ENCODE peak calls at places on chromosomes 13 and 19, in seven cellular contexts. H is H9, Y is trophoblast cell, G is mesenchymal stem cell, Z is neuronal stem cell, P is H1, D is mesendoderm. K is an unnamed sample.

GRCh38 chr13:50400035-50400726 is 384.9 kb downstream of the KCNRG start:
- DNase-seq in Z (no peak), Y (no peak), G (peak), H (no peak), P (no peak), D (no peak), K (peak)

GRCh38 chr13:31518666-31519065 is 220.7 kb upstream of the RXFP2 start:
- DNase-seq in P (no peak), H (no peak), Z (no peak), Y (no peak), G (peak), D (no peak), K (no peak)

GRCh38 chr13:33263976-33264619 is 21.5 kb downstream of the STARD13 start:
- DNase-seq in G (no peak), D (no peak), P (no peak), Y (no peak), Z (no peak), H (no peak), K (no peak)

GRCh38 chr13:20168396-20168795 is 7.5 kb upstream of the GJA3 start:
- DNase-seq in D (no peak), H (no peak), G (no peak), Z (no peak), Y (no peak), P (no peak), K (no peak)

GRCh38 chr19:38197937-38198704 is 25.9 kb downstream of the DPF1 start:
- DNase-seq in Y (no peak), Z (no peak), H (peak), G (no peak), D (no peak), P (no peak), K (no peak)

GRCh38 chr13:109971745-109972090 is 185.3 kb upstream of the IRS2 start:
- DNase-seq in Z (no peak), H (no peak), P (no peak), G (no peak), Y (peak), D (no peak), K (no peak)

GRCh38 chr13:42495751-42496150 is 78.2 kb upstream of the TNFSF11 start:
- DNase-seq in H (no peak), D (no peak), G (no peak), Z (no peak), P (no peak), Y (no peak), K (no peak)

GRCh38 chr19:51480590-51480989 is 2.3 kb downstream of the CEACAM18 start:
- DNase-seq in Y (peak), G (no peak), H (peak), D (peak), Z (no peak), P (no peak), K (no peak)

GRCh38 chr13:20219585-20219984 is 12.5 kb downstream of the GJB6 start:
- DNase-seq in G (no peak), Z (no peak), H (no peak), Y (no peak), D (no peak), P (no peak), K (no peak)

GRCh38 chr19:35038623-35039512 is 2.7 kb upstream of the HPN start:
- DNase-seq in P (no peak), G (peak), H (no peak), Y (no peak), D (no peak), Z (no peak), K (no peak)

GRCh38 chr19:39679056-39679790 is 23.5 kb downstream of the LGALS16 start:
- DNase-seq in D (no peak), H (no peak), Z (no peak), G (no peak), P (no peak), Y (no peak), K (no peak)

DNA sequence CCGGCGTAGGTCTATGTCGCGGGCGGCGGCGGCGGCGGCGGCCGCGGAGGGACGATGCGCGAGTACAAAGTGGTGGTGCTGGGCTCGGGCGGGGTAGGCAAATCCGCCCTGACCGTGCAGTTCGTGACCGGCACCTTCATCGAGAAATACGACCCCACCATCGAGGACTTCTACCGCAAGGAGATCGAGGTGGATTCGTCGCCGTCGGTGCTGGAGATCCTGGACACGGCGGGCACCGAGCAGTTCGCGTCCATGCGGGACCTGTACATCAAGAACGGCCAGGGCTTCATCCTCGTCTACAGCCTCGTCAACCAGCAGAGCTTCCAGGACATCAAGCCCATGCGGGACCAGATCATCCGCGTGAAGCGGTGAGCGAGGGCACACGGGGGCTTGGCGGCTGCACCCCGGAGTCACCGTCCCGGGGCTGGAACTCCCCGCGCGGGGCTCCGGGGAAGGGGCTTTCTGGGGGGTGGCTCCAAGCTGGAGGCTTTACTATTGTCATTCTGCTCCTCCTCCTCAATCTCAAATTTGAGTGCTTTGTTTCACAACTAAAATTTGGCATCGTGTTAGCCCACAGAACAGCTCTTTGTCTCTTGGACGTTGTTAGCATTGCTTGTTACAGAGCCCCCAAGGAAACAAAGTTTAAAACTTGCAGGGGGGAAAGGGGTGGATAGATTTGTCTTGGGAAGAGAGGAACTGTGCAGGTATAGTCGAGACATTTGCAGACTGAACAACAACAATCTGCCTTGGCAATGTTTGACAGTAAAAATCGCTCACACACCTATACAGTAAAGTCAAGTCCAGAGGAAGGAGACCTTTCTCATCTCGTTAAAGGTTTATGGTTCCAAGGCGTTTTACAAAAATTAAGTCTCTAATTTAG is 688 bp downstream of the RAP2A start:
- DNase-seq in Y (peak), P (peak), H (peak), G (peak), Z (peak), D (peak), K (peak)
- H2BK120ac ChIP-seq in Y (no peak), P (no peak), H (no peak), G (peak), Z (no peak), D (peak), K (peak)

GRCh38 chr13:112868308-112868707 is 100.7 kb upstream of the MCF2L start:
- DNase-seq in P (no peak), Y (no peak), Z (no peak), G (no peak), H (no peak), D (no peak), K (no peak)
- H2BK120ac ChIP-seq in P (no peak), Y (no peak), Z (no peak), G (no peak), H (no peak), D (no peak), K (no peak)

GRCh38 chr19:55801416-55801815 is 30.4 kb downstream of the NLRP11 start:
- DNase-seq in P (no peak), Z (no peak), D (no peak), G (no peak), Y (peak), H (no peak), K (no peak)
- H2BK120ac ChIP-seq in P (no peak), Z (no peak), D (no peak), G (no peak), Y (no peak), H (no peak), K (no peak)

DNA sequence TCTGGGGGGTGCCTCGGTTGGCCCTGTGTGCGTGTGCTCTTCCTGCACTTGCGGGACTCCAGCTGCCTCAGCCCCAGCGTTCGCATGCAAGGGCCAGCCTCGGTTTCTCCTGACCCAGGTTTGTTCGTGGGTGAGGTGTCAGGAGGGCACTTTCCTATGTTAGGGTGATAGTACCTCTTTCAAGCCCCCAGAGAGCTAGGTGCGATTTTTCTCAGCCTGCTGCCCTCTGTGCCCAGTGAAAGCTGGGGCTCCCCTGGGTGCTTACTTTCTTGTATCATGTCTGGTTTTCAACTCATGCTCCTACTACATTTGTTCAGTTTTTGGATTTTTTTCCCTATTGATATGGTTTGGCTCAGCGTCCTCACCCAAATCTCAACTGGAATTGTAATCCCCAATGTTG is 289.2 kb downstream of the TEX29 start:
- DNase-seq in P (no peak), Z (no peak), H (no peak), D (no peak), G (no peak), Y (no peak), K (no peak)
- H2BK120ac ChIP-seq in P (no peak), Z (no peak), H (no peak), D (no peak), G (no peak), Y (no peak), K (no peak)

DNA sequence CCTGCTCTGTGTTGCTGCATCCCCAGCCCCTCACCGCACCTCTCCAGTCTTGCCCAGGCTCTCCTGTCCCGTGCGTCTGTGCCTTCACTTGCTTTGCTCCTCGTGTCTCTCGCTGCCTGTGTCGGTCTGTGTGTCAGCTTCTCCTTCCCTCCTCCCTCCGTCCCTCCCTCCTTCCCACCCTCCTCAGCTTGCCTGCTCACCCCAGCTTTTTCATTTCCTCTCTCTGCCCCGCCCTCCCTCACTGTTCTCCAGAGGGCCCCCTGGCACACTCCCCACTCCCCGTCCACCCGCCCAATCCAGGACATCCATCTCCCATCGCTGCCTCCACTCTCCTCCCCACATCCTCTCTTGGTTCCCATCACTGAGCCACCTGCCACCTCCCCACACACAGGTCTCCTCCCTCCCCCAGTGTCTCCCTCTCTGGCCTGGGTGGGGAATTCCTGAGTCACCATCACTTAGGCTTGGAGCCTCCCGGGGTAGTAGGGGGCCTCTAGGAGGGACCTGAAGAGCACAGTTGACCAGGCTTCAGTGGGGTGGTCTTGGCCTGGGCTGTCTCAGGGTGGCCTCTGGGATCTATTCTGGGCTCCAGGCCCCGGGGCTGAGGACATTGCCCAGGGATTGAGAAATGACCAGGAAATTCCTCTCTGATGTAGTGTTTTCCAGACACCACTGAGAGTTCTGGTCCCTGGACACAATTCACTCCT is at the start of gene PTGIR:
- DNase-seq in G (peak), P (no peak), Y (peak), H (no peak), Z (no peak), D (peak), K (peak)
- H2BK120ac ChIP-seq in G (peak), P (no peak), Y (peak), H (no peak), Z (no peak), D (no peak), K (peak)

DNA sequence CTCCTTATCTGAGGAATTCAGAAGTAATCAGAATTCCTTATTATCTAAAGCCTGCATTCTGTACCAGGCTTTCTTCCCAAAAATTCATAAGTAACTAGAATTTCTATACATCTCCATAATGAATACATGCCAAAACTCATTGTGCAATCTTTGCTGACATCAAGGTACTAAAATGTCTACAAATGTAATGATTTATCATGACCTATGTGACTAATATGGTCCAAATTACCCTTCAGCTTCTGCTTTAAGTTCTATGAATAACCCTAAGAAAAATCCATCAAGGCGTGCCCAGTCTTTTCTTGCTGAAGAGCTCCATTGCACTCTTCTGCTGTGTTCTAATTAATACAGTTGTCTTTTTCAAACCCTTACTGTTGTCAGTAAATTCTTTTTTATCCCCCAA is 58.5 kb upstream of the SLITRK1 start:
- DNase-seq in P (no peak), G (no peak), H (no peak), Z (no peak), Y (peak), D (no peak), K (no peak)
- H2BK120ac ChIP-seq in P (peak), G (no peak), H (no peak), Z (no peak), Y (no peak), D (no peak), K (no peak)

GRCh38 chr13:25286308-25286968 is 850 bp downstream of the MTMR6 start:
- DNase-seq in P (no peak), Z (peak), G (peak), H (no peak), Y (peak), D (peak), K (peak)

GRCh38 chr13:25291691-25292090 is 4.4 kb upstream of the MTMR6 start:
- DNase-seq in G (no peak), Z (no peak), P (no peak), D (no peak), Y (no peak), H (no peak), K (no peak)

GRCh38 chr13:25286969-25287961 is at the start of gene MTMR6:
- DNase-seq in Y (peak), G (peak), P (peak), Z (peak), D (peak), H (peak), K (peak)

GRCh38 chr13:25292301-25292700 is 5.0 kb upstream of the MTMR6 start:
- DNase-seq in Y (no peak), Z (no peak), D (peak), P (no peak), H (peak), G (peak), K (peak)

GRCh38 chr13:25288966-25289365 is 1.7 kb upstream of the MTMR6 start:
- DNase-seq in D (no peak), G (no peak), P (no peak), Y (no peak), Z (no peak), H (no peak), K (no peak)
- H2BK120ac ChIP-seq in D (no peak), G (no peak), P (no peak), Y (no peak), Z (no peak), H (no peak), K (no peak)